ENCODE peak calls at places on chromosomes 7 and 10, in six cellular contexts. One of them, this sample, is unnamed.

GRCh38 chr7:70340236-70340635 is 742.0 kb downstream of the AUTS2 start:
- DNase-seq in HCT116: no peak
- DNase-seq in PC-3: no peak
- DNase-seq in MM.1S: no peak
- DNase-seq in Karpas-422: no peak
- DNase-seq in hepatocyte: no peak
- DNase-seq in this sample: no peak

GRCh38 chr7:50805425-50806130 is 22.9 kb upstream of the GRB10 start:
- DNase-seq in HCT116: no peak
- DNase-seq in PC-3: peak; percentile 11
- DNase-seq in MM.1S: peak; percentile 39
- DNase-seq in Karpas-422: no peak
- DNase-seq in hepatocyte: no peak
- DNase-seq in this sample: no peak

GRCh38 chr10:62073429-62073828 is 171.9 kb downstream of the ARID5B start:
- DNase-seq in HCT116: no peak
- DNase-seq in PC-3: no peak
- DNase-seq in MM.1S: no peak
- DNase-seq in Karpas-422: no peak
- DNase-seq in hepatocyte: no peak
- DNase-seq in this sample: peak; percentile 47

GRCh38 chr10:13801907-13802288 is 215.1 kb downstream of the PRPF18 start:
- DNase-seq in HCT116: no peak
- DNase-seq in PC-3: no peak
- DNase-seq in MM.1S: no peak
- DNase-seq in Karpas-422: no peak
- DNase-seq in hepatocyte: no peak
- DNase-seq in this sample: no peak

GRCh38 chr10:82213784-82214183 is 338.8 kb downstream of the NRG3 start:
- DNase-seq in HCT116: no peak
- DNase-seq in PC-3: no peak
- DNase-seq in MM.1S: no peak
- DNase-seq in Karpas-422: no peak
- DNase-seq in hepatocyte: no peak
- DNase-seq in this sample: no peak

GRCh38 chr7:84187087-84187805 is 7.3 kb downstream of the SEMA3A start:
- DNase-seq in HCT116: no peak
- DNase-seq in PC-3: peak; percentile 16
- DNase-seq in MM.1S: no peak
- DNase-seq in Karpas-422: no peak
- DNase-seq in hepatocyte: no peak
- DNase-seq in this sample: no peak

GRCh38 chr7:886626-887487 is 10.5 kb downstream of the GET4 start:
- DNase-seq in HCT116: no peak
- DNase-seq in PC-3: no peak
- DNase-seq in MM.1S: no peak
- DNase-seq in Karpas-422: no peak
- DNase-seq in hepatocyte: no peak
- DNase-seq in this sample: no peak

GRCh38 chr7:124688991-124689390 is 76.6 kb downstream of the GPR37 start:
- DNase-seq in HCT116: no peak
- DNase-seq in PC-3: peak; percentile 44
- DNase-seq in MM.1S: no peak
- DNase-seq in Karpas-422: no peak
- DNase-seq in hepatocyte: no peak
- DNase-seq in this sample: peak; percentile 0

GRCh38 chr7:36670585-36671431 is 53.5 kb downstream of the AOAH start:
- DNase-seq in HCT116: peak; percentile 60
- DNase-seq in PC-3: peak; percentile 82
- DNase-seq in MM.1S: peak; percentile 72
- DNase-seq in Karpas-422: peak; percentile 84
- DNase-seq in hepatocyte: peak; percentile 76
- DNase-seq in this sample: peak; percentile 69

GRCh38 chr7:43585521-43585920 is 2.6 kb downstream of the STK17A start:
- DNase-seq in HCT116: no peak
- DNase-seq in PC-3: peak; percentile 37
- DNase-seq in MM.1S: peak; percentile 31
- DNase-seq in Karpas-422: no peak
- DNase-seq in hepatocyte: peak; percentile 30
- DNase-seq in this sample: peak; percentile 83

DNA sequence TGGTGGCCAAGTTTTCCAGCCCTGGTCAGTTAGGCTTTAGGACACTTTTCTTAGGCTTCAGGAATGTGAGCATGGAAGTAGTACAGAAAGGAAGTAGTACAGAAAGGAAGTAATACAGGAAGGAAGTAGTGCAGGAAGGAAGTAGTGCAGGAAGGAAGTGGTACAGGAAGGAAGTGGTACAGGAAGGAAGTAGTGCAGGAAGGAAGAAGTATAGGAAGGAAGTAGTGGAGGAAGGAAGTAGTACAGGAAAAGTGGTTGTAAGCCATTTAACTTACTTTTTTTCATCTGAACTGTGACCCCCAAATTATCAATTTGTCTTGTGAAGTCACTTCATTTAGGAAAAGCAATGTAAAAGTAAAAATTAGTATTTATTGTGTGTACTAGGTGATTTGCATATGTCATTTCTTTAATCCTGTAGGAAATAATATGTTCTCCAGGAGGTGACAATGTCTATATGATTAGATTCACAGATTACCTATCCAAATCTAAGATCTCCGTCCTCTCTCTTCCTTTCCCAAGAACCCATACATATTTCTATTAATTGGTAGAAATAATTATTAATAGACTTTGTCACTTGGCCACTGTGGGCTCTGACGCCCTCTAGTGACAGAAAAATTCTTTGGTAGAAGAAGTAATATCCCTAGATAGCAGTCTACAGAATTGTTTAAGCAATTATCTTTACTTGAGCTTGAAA is 3.9 kb upstream of the FAS start:
- DNase-seq in HCT116: no peak
- DNase-seq in PC-3: peak; percentile 57
- DNase-seq in MM.1S: peak; percentile 54
- DNase-seq in Karpas-422: peak; percentile 82
- DNase-seq in hepatocyte: peak; percentile 65
- DNase-seq in this sample: peak; percentile 60
- H3K4me1 ChIP-seq in HCT116: peaks cover 12% of the 10 kb centered on the region
- H3K4me1 ChIP-seq in PC-3: peaks cover 12% of the 10 kb centered on the region
- H3K4me1 ChIP-seq in MM.1S: peaks cover 25% of the 10 kb centered on the region
- H3K4me1 ChIP-seq in Karpas-422: peaks cover 19% of the 10 kb centered on the region
- H3K4me1 ChIP-seq in hepatocyte: peaks cover 11% of the 10 kb centered on the region
- H3K4me1 ChIP-seq in this sample: peaks cover 14% of the 10 kb centered on the region

GRCh38 chr7:54712777-54713176 is 46.2 kb downstream of the SEC61G start:
- DNase-seq in HCT116: no peak
- DNase-seq in PC-3: no peak
- DNase-seq in MM.1S: no peak
- DNase-seq in Karpas-422: no peak
- DNase-seq in hepatocyte: no peak
- DNase-seq in this sample: no peak
- H3K9me2 ChIP-seq in HCT116: no peaks in the 10 kb centered on the region
- H3K9me2 ChIP-seq in PC-3: no peaks in the 10 kb centered on the region
- H3K9me2 ChIP-seq in MM.1S: no peaks in the 10 kb centered on the region
- H3K9me2 ChIP-seq in Karpas-422: no peaks in the 10 kb centered on the region
- H3K9me2 ChIP-seq in hepatocyte: no peaks in the 10 kb centered on the region
- H3K9me2 ChIP-seq in this sample: no peaks in the 10 kb centered on the region

GRCh38 chr7:47782022-47782421 is 166.2 kb downstream of the PKD1L1 start:
- DNase-seq in HCT116: no peak
- DNase-seq in PC-3: no peak
- DNase-seq in MM.1S: no peak
- DNase-seq in Karpas-422: no peak
- DNase-seq in hepatocyte: no peak
- DNase-seq in this sample: peak; percentile 53
- H3K4me1 ChIP-seq in HCT116: peaks cover 64% of the 10 kb centered on the region
- H3K4me1 ChIP-seq in PC-3: peaks cover 63% of the 10 kb centered on the region
- H3K4me1 ChIP-seq in MM.1S: no peaks in the 10 kb centered on the region
- H3K4me1 ChIP-seq in Karpas-422: no peaks in the 10 kb centered on the region
- H3K4me1 ChIP-seq in hepatocyte: peaks cover 50% of the 10 kb centered on the region
- H3K4me1 ChIP-seq in this sample: peaks cover 56% of the 10 kb centered on the region

DNA sequence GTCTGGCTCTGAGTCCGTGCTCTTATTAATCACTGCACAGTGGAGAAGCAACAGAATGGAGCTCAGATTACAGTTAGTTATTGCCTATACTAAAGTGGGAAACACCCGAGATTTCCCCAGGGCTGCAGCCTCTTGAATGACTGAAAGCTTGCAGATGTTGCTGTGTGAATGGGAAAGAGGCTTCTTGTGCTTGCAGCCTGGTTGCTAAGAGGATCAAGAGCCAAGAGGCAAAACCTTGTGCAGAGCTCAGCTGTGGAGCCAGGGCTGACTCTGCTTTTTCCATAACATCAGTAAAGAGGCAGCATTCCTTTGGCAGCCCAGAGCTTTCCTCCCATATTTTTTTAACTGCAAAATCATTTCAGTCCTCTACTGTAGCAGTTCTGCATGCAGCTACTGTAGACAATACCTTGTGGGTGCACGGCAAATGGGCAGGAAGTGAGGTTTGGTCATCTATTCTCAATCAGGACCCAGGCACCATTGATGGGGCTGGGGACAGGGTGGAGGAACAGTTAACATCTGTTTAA is 86.5 kb downstream of the RALA start:
- DNase-seq in HCT116: no peak
- DNase-seq in PC-3: no peak
- DNase-seq in MM.1S: no peak
- DNase-seq in Karpas-422: peak; percentile 46
- DNase-seq in hepatocyte: peak; percentile 74
- DNase-seq in this sample: peak; percentile 63
- H3K9me2 ChIP-seq in HCT116: no peaks in the 10 kb centered on the region
- H3K9me2 ChIP-seq in PC-3: no peaks in the 10 kb centered on the region
- H3K9me2 ChIP-seq in MM.1S: no peaks in the 10 kb centered on the region
- H3K9me2 ChIP-seq in Karpas-422: no peaks in the 10 kb centered on the region
- H3K9me2 ChIP-seq in hepatocyte: no peaks in the 10 kb centered on the region
- H3K9me2 ChIP-seq in this sample: no peaks in the 10 kb centered on the region

GRCh38 chr10:128059266-128059850 is 66.9 kb downstream of the MKI67 start:
- DNase-seq in HCT116: no peak
- DNase-seq in PC-3: no peak
- DNase-seq in MM.1S: no peak
- DNase-seq in Karpas-422: no peak
- DNase-seq in hepatocyte: no peak
- DNase-seq in this sample: no peak
- H3K4me1 ChIP-seq in HCT116: no peaks in the 10 kb centered on the region
- H3K4me1 ChIP-seq in PC-3: no peaks in the 10 kb centered on the region
- H3K4me1 ChIP-seq in MM.1S: peaks cover 22% of the 10 kb centered on the region
- H3K4me1 ChIP-seq in Karpas-422: peaks cover 54% of the 10 kb centered on the region
- H3K4me1 ChIP-seq in hepatocyte: no peaks in the 10 kb centered on the region
- H3K4me1 ChIP-seq in this sample: peaks cover 5% of the 10 kb centered on the region

DNA sequence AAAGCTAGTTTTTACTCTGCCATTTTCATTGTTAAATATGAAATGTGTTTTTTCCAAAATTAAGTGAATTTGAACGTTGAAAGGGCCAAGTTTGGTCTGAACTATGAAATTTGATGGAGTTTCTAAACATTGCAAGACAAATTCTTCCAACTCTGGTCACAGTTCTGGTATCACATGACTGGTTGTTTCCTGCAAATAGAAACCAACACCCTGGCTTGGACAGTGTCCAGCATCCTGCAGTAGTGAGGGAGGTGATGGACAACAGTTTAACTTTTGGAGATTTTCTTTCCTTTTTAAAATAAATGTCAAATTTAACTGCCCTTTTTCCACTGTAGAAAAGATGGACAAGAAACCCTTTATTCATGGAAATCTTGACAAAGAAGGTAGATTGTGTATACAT is 54.8 kb upstream of the AGBL3 start:
- DNase-seq in HCT116: no peak
- DNase-seq in PC-3: no peak
- DNase-seq in MM.1S: no peak
- DNase-seq in Karpas-422: no peak
- DNase-seq in hepatocyte: no peak
- DNase-seq in this sample: peak; percentile 54
- H3K9me2 ChIP-seq in HCT116: no peaks in the 10 kb centered on the region
- H3K9me2 ChIP-seq in PC-3: no peaks in the 10 kb centered on the region
- H3K9me2 ChIP-seq in MM.1S: no peaks in the 10 kb centered on the region
- H3K9me2 ChIP-seq in Karpas-422: no peaks in the 10 kb centered on the region
- H3K9me2 ChIP-seq in hepatocyte: no peaks in the 10 kb centered on the region
- H3K9me2 ChIP-seq in this sample: no peaks in the 10 kb centered on the region

DNA sequence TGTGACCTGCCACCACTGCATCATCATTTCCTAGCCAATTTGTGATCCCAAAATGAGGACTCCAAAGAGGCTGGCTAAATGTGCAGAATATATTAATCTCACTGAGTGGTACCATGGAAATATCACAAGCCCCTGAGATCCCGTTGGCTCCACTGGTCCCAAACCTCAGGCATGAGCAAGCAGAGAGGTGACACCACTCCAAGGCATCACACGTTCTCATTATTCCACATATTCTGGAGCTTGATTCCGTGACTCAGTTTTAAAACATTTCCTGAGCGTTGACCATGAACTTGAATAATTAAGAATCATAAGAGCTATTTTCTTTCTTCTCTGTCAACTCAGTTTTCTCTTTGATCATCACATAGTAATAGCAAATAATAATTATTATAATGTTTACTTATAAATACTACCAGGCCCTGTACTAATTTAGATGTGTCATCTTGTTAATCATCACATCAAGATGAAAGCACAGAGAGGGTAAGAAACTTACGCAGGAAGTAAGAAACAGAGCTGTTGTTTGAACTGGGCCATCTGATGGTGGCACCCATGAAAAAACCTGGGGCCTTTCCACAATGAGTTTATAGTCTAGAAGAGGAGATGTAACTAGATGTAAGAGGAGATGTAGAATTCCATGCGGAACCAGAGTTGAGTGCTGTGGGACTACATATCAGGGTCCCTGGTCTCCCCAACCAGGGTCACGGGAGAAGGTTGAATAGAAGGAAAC is 3.5 kb downstream of the APBB1IP start:
- DNase-seq in HCT116: no peak
- DNase-seq in PC-3: peak; percentile 4
- DNase-seq in MM.1S: no peak
- DNase-seq in Karpas-422: no peak
- DNase-seq in hepatocyte: no peak
- DNase-seq in this sample: peak; percentile 87
- H3K4me1 ChIP-seq in HCT116: no peaks in the 10 kb centered on the region
- H3K4me1 ChIP-seq in PC-3: no peaks in the 10 kb centered on the region
- H3K4me1 ChIP-seq in MM.1S: no peaks in the 10 kb centered on the region
- H3K4me1 ChIP-seq in Karpas-422: peaks cover 52% of the 10 kb centered on the region
- H3K4me1 ChIP-seq in hepatocyte: no peaks in the 10 kb centered on the region
- H3K4me1 ChIP-seq in this sample: peaks cover 41% of the 10 kb centered on the region